ENCODE peak calls at places on chromosomes 4 and X, in seven cellular contexts. T, L, J, A, G, D and E are unnamed samples.

GRCh38 chr4:89797117-89797516 is 39.8 kb downstream of the SNCA start:
- DNase-seq in T (no peak), L (no peak), J (no peak), A (no peak), G (no peak), D (no peak), E (no peak)

GRCh38 chr4:38102942-38103604 is 142.9 kb downstream of the PTTG2 start:
- DNase-seq in T (no peak), L (no peak), J (no peak), A (no peak), G (no peak), D (no peak), E (no peak)

GRCh38 chrX:155881158-155881993 is at the start of gene VAMP7:
- DNase-seq in T (peak), L (peak), J (peak), A (peak), G (peak), D (peak), E (peak)

GRCh38 chr4:83855044-83855443 is 319.1 kb downstream of the GPAT3 start:
- DNase-seq in T (no peak), L (no peak), J (no peak), A (peak), G (peak), D (no peak), E (peak)

GRCh38 chr4:143700060-143700419 is 435 bp downstream of the FREM3 start:
- DNase-seq in T (no peak), L (peak), J (peak), A (no peak), G (no peak), D (no peak), E (no peak)

GRCh38 chr4:188246488-188246887 is 107.2 kb downstream of the TRIML1 start:
- DNase-seq in T (no peak), L (peak), J (no peak), A (peak), G (no peak), D (no peak), E (no peak)

GRCh38 chr4:172995704-172996103 is 172.9 kb upstream of the GALNT7 start:
- DNase-seq in T (no peak), L (no peak), J (no peak), A (no peak), G (no peak), D (no peak), E (no peak)

GRCh38 chr4:84167579-84167978 is 331.5 kb downstream of the NKX6-1 start:
- DNase-seq in T (no peak), L (no peak), J (no peak), A (no peak), G (peak), D (no peak), E (no peak)

GRCh38 chr4:123390846-123391456 is 5.6 kb upstream of the SPRY1 start:
- DNase-seq in T (peak), L (no peak), J (peak), A (peak), G (no peak), D (no peak), E (no peak)

GRCh38 chr4:183165371-183165770 is 66.3 kb downstream of the WWC2 start:
- DNase-seq in T (no peak), L (no peak), J (no peak), A (no peak), G (no peak), D (no peak), E (no peak)

GRCh38 chr4:108693819-108694218 is 43.4 kb downstream of the OSTC start:
- DNase-seq in T (no peak), L (no peak), J (no peak), A (no peak), G (no peak), D (no peak), E (no peak)

GRCh38 chr4:117477925-117478324 is 392.5 kb upstream of the TRAM1L1 start:
- DNase-seq in T (no peak), L (no peak), J (no peak), A (no peak), G (no peak), D (no peak), E (no peak)

GRCh38 chrX:150575415-150575814 is 7.0 kb downstream of the MTM1 start:
- DNase-seq in T (no peak), L (no peak), J (no peak), A (peak), G (no peak), D (no peak), E (no peak)
- H3K4me3 ChIP-seq in T (no peak), L (no peak), J (no peak), A (no peak), G (no peak), D (peak), E (no peak)

GRCh38 chr4:145619639-145619996 is 433 bp downstream of the MMAA start:
- DNase-seq in T (no peak), L (no peak), J (peak), A (peak), G (peak), D (peak), E (no peak)
- TF ChIP-seq SIN3A in T (no peak), L (no peak), J (no peak), A (no peak), G (no peak), D (no peak), E (no peak)

DNA sequence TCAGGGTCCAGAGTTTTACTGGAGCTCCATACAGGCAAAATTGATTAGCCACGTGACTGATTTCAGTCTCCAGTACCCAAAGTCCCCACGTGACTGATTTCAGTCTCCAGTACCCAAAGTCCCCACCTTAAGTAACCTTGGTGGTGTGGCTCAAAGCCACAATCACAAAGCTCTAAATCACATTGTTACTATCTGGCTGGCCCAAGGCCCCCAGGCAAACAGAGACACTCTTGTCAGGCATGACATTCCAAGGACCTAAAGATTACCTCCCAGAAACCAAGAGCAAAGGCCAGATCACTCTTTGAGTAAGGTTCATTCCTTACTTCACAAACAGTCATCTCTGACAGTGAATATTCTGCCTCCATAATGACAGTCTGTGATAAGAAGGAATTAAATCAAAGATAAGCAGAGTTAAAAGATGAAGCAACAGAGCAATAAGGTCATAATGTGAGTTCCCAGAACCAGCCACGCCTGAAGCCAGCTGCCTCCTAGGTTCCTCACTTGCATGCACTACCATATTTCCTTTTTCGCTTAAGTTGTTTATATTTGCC is 78.5 kb downstream of the ANXA3 start:
- DNase-seq in T (peak), L (no peak), J (no peak), A (no peak), G (no peak), D (no peak), E (no peak)
- H3K4me3 ChIP-seq in T (no peak), L (no peak), J (no peak), A (no peak), G (no peak), D (no peak), E (no peak)

GRCh38 chr4:24382381-24382780 is 202.0 kb downstream of the DHX15 start:
- DNase-seq in T (no peak), L (no peak), J (no peak), A (no peak), G (peak), D (no peak), E (no peak)
- TF ChIP-seq SIN3A in T (no peak), L (no peak), J (no peak), A (no peak), G (no peak), D (no peak), E (no peak)

DNA sequence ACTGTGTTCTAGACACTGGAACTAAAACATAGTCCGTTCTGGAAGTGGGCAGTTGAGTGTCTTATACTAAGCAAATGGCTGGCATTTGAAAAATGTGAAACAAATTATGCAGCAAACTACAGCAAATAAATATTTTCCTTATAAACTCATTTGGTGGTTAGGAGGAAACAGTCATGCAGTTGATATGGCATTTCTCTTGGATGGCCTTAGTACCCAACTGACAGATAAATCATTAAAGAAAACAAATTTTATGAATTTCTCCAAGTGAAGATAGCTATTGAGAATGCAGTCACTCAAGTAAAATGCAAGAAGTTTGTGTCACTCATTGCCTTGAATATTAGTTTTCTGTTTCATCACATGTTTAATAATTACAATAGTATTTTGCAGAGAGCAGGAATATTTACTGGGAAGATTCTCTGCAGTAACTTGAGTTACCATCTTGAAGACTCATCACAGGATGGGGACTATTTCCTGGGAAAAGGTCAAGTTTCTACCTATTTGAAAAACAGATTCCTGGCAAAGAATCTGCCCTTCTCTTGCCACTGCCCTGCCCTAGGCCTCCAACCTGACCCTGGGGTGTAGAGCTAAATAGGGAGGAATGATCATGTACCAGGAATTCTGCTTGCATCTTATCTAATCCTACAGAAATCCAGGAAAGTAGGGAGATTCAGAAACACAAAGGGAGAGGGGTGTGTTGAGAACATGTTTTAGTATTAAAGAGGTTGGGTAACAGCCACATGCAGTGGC is 105.9 kb downstream of the SH3RF1 start:
- DNase-seq in T (no peak), L (no peak), J (no peak), A (no peak), G (no peak), D (no peak), E (no peak)
- H3K4me3 ChIP-seq in T (no peak), L (no peak), J (no peak), A (no peak), G (no peak), D (no peak), E (no peak)

GRCh38 chrX:72271812-72272211 is 5.2 kb downstream of the RPS4X start:
- DNase-seq in T (no peak), L (no peak), J (no peak), A (no peak), G (no peak), D (no peak), E (no peak)

GRCh38 chrX:72269671-72270251 is 7.3 kb downstream of the RPS4X start:
- DNase-seq in T (no peak), L (no peak), J (no peak), A (no peak), G (no peak), D (no peak), E (no peak)

GRCh38 chrX:72272868-72273267 is 4.2 kb downstream of the RPS4X start:
- DNase-seq in T (no peak), L (no peak), J (no peak), A (no peak), G (no peak), D (no peak), E (no peak)

GRCh38 chrX:72270316-72270866 is 6.7 kb downstream of the RPS4X start:
- DNase-seq in T (no peak), L (no peak), J (no peak), A (no peak), G (no peak), D (no peak), E (no peak)

GRCh38 chrX:72271091-72271490 is 6.0 kb downstream of the RPS4X start:
- DNase-seq in T (no peak), L (no peak), J (no peak), A (no peak), G (no peak), D (no peak), E (no peak)
- TF ChIP-seq SIN3A in T (no peak), L (no peak), J (no peak), A (no peak), G (no peak), D (no peak), E (no peak)

GRCh38 chr4:7206385-7206784 is 14.0 kb downstream of the SORCS2 start:
- DNase-seq in T (peak), L (no peak), J (no peak), A (no peak), G (no peak), D (no peak), E (no peak)
- H3K4me3 ChIP-seq in T (no peak), L (no peak), J (no peak), A (no peak), G (no peak), D (no peak), E (no peak)

GRCh38 chr4:79638735-79639134 is 230.7 kb upstream of the GK2 start:
- DNase-seq in T (no peak), L (no peak), J (no peak), A (no peak), G (no peak), D (no peak), E (no peak)
- TF ChIP-seq SIN3A in T (no peak), L (no peak), J (no peak), A (no peak), G (no peak), D (no peak), E (no peak)

DNA sequence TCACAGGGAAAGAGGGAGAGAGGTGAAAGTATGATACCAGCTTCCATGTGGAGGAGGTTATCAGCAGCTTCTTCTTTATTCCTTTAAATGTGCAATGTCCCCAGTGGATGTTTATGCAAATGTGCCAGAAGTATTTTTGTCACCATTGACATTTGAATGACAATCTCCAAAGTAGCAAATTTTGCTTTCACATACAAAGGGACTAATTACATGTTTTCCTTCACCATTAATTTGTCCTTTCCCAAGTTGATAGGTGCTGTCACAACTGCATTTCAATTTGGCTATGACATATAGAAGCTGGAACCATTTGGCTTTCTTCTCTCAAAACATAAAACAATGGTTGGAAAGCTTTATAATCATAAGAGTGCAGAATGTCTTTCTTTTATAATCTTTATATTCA is 469.0 kb upstream of the NWD2 start:
- DNase-seq in T (no peak), L (no peak), J (no peak), A (no peak), G (no peak), D (no peak), E (no peak)
- H3K4me3 ChIP-seq in T (no peak), L (no peak), J (no peak), A (no peak), G (no peak), D (no peak), E (no peak)

GRCh38 chr4:125676583-125676982 is 361.8 kb downstream of the FAT4 start:
- DNase-seq in T (no peak), L (no peak), J (no peak), A (no peak), G (no peak), D (no peak), E (no peak)
- TF ChIP-seq SIN3A in T (no peak), L (no peak), J (no peak), A (no peak), G (no peak), D (no peak), E (no peak)